ENCODE peak calls at places on chromosomes 4 and X, in six cellular contexts. One of them, this sample, is unnamed.
A peak's percentile ranks its signal among the peaks of the same experiment; 100 is the strongest.

GRCh38 chrX:150329282-150329681 is 33.8 kb upstream of the MAMLD1 start:
- ATAC-seq in A549: no peak
- ATAC-seq in activated naive CD8-positive, alpha-beta T cell treated with anti-CD3 and anti-CD28 coated beads, Interleukin-2, amount 50 U/mL, for 24 hours: no peak
- ATAC-seq in Right ventricle myocardium superior: no peak
- ATAC-seq in pancreas: no peak
- ATAC-seq in effector memory CD8-positive, alpha-beta T cell: no peak
- ATAC-seq in this sample: no peak

GRCh38 chrX:120514236-120514635 is 45.1 kb upstream of the LAMP2 start:
- ATAC-seq in A549: peak; percentile 91
- ATAC-seq in activated naive CD8-positive, alpha-beta T cell treated with anti-CD3 and anti-CD28 coated beads, Interleukin-2, amount 50 U/mL, for 24 hours: no peak
- ATAC-seq in Right ventricle myocardium superior: no peak
- ATAC-seq in pancreas: peak; percentile 74
- ATAC-seq in effector memory CD8-positive, alpha-beta T cell: no peak
- ATAC-seq in this sample: peak; percentile 93

GRCh38 chr4:7397206-7398103 is 37.3 kb downstream of the PSAPL1 start:
- ATAC-seq in A549: no peak
- ATAC-seq in activated naive CD8-positive, alpha-beta T cell treated with anti-CD3 and anti-CD28 coated beads, Interleukin-2, amount 50 U/mL, for 24 hours: no peak
- ATAC-seq in Right ventricle myocardium superior: no peak
- ATAC-seq in pancreas: no peak
- ATAC-seq in effector memory CD8-positive, alpha-beta T cell: no peak
- ATAC-seq in this sample: peak; percentile 72

GRCh38 chr4:3651267-3651846 is 114.8 kb upstream of the ADRA2C start:
- ATAC-seq in A549: no peak
- ATAC-seq in activated naive CD8-positive, alpha-beta T cell treated with anti-CD3 and anti-CD28 coated beads, Interleukin-2, amount 50 U/mL, for 24 hours: no peak
- ATAC-seq in Right ventricle myocardium superior: no peak
- ATAC-seq in pancreas: no peak
- ATAC-seq in effector memory CD8-positive, alpha-beta T cell: no peak
- ATAC-seq in this sample: no peak

GRCh38 chrX:23557070-23557469 is 110.2 kb upstream of the PRDX4 start:
- ATAC-seq in A549: no peak
- ATAC-seq in activated naive CD8-positive, alpha-beta T cell treated with anti-CD3 and anti-CD28 coated beads, Interleukin-2, amount 50 U/mL, for 24 hours: no peak
- ATAC-seq in Right ventricle myocardium superior: no peak
- ATAC-seq in pancreas: no peak
- ATAC-seq in effector memory CD8-positive, alpha-beta T cell: no peak
- ATAC-seq in this sample: no peak

GRCh38 chr4:151297170-151297569 is 20.2 kb downstream of the PRSS48 start:
- ATAC-seq in A549: no peak
- ATAC-seq in activated naive CD8-positive, alpha-beta T cell treated with anti-CD3 and anti-CD28 coated beads, Interleukin-2, amount 50 U/mL, for 24 hours: no peak
- ATAC-seq in Right ventricle myocardium superior: peak; percentile 89
- ATAC-seq in pancreas: no peak
- ATAC-seq in effector memory CD8-positive, alpha-beta T cell: no peak
- ATAC-seq in this sample: no peak

GRCh38 chr4:74431113-74431826 is 13.7 kb upstream of the AREG start:
- ATAC-seq in A549: no peak
- ATAC-seq in activated naive CD8-positive, alpha-beta T cell treated with anti-CD3 and anti-CD28 coated beads, Interleukin-2, amount 50 U/mL, for 24 hours: no peak
- ATAC-seq in Right ventricle myocardium superior: peak; percentile 90
- ATAC-seq in pancreas: no peak
- ATAC-seq in effector memory CD8-positive, alpha-beta T cell: no peak
- ATAC-seq in this sample: no peak

GRCh38 chr4:186952709-186953108 is 229.1 kb upstream of the FAT1 start:
- ATAC-seq in A549: no peak
- ATAC-seq in activated naive CD8-positive, alpha-beta T cell treated with anti-CD3 and anti-CD28 coated beads, Interleukin-2, amount 50 U/mL, for 24 hours: no peak
- ATAC-seq in Right ventricle myocardium superior: no peak
- ATAC-seq in pancreas: no peak
- ATAC-seq in effector memory CD8-positive, alpha-beta T cell: no peak
- ATAC-seq in this sample: no peak

GRCh38 chr4:2256156-2256731 is 5.7 kb downstream of the MXD4 start:
- ATAC-seq in A549: no peak
- ATAC-seq in activated naive CD8-positive, alpha-beta T cell treated with anti-CD3 and anti-CD28 coated beads, Interleukin-2, amount 50 U/mL, for 24 hours: no peak
- ATAC-seq in Right ventricle myocardium superior: peak; percentile 41
- ATAC-seq in pancreas: peak; percentile 36
- ATAC-seq in effector memory CD8-positive, alpha-beta T cell: no peak
- ATAC-seq in this sample: no peak

GRCh38 chr4:65083076-65083475 is 587.2 kb downstream of the EPHA5 start:
- ATAC-seq in A549: no peak
- ATAC-seq in activated naive CD8-positive, alpha-beta T cell treated with anti-CD3 and anti-CD28 coated beads, Interleukin-2, amount 50 U/mL, for 24 hours: no peak
- ATAC-seq in Right ventricle myocardium superior: peak; percentile 73
- ATAC-seq in pancreas: no peak
- ATAC-seq in effector memory CD8-positive, alpha-beta T cell: no peak
- ATAC-seq in this sample: no peak

GRCh38 chrX:24464498-24464835 is 619 bp upstream of the PDK3 start:
- ATAC-seq in A549: peak; percentile 7
- ATAC-seq in activated naive CD8-positive, alpha-beta T cell treated with anti-CD3 and anti-CD28 coated beads, Interleukin-2, amount 50 U/mL, for 24 hours: no peak
- ATAC-seq in Right ventricle myocardium superior: no peak
- ATAC-seq in pancreas: peak; percentile 58
- ATAC-seq in effector memory CD8-positive, alpha-beta T cell: no peak
- ATAC-seq in this sample: no peak

GRCh38 chrX:100768679-100769338 is 36.9 kb upstream of the SYTL4 start:
- ATAC-seq in A549: peak; percentile 71
- ATAC-seq in activated naive CD8-positive, alpha-beta T cell treated with anti-CD3 and anti-CD28 coated beads, Interleukin-2, amount 50 U/mL, for 24 hours: peak; percentile 40
- ATAC-seq in Right ventricle myocardium superior: peak; percentile 39
- ATAC-seq in pancreas: peak; percentile 100
- ATAC-seq in effector memory CD8-positive, alpha-beta T cell: peak; percentile 91
- ATAC-seq in this sample: peak; percentile 65